ENCODE peak calls at places on chromosomes 11 and 22, in seven cellular contexts. E is neuronal stem cell, B is H9, S is H1, V is mesendoderm, G is trophoblast cell, C is mesenchymal stem cell. L is an unnamed sample.

GRCh38 chr11:59523541-59523940 is 12.2 kb downstream of the OR4D9 start:
- DNase-seq in C (no peak), B (no peak), G (no peak), S (no peak), E (no peak), V (peak), L (no peak)

GRCh38 chr11:127493330-127493729 is 492.8 kb upstream of the KIRREL3 start:
- DNase-seq in B (no peak), E (no peak), C (peak), G (no peak), V (peak), S (no peak), L (peak)

GRCh38 chr11:121389651-121390050 is 62.5 kb upstream of the SORL1 start:
- DNase-seq in S (no peak), C (no peak), G (no peak), V (peak), B (peak), E (peak), L (no peak)

GRCh38 chr11:131737357-131737756 is 366.9 kb downstream of the NTM start:
- DNase-seq in S (no peak), B (no peak), V (no peak), G (no peak), C (no peak), E (no peak), L (no peak)

GRCh38 chr11:120259241-120259640 is 19.3 kb downstream of the POU2F3 start:
- DNase-seq in B (no peak), S (no peak), C (no peak), V (no peak), E (no peak), G (no peak), L (no peak)

GRCh38 chr11:71341596-71341995 is 89.2 kb upstream of the SHANK2 start:
- DNase-seq in B (no peak), V (no peak), E (no peak), C (no peak), S (no peak), G (no peak), L (no peak)

GRCh38 chr11:67160872-67161783 is 42.1 kb downstream of the KDM2A start:
- DNase-seq in S (no peak), B (no peak), E (no peak), V (peak), C (no peak), G (no peak), L (peak)

GRCh38 chr11:78205256-78205655 is 16.5 kb downstream of the USP35 start:
- DNase-seq in V (no peak), G (no peak), C (no peak), S (no peak), B (no peak), E (no peak), L (no peak)

GRCh38 chr11:36449566-36450390 is 60.3 kb downstream of the TRAF6 start:
- DNase-seq in B (peak), E (no peak), V (no peak), S (no peak), G (no peak), C (peak), L (no peak)

GRCh38 chr11:95104121-95104830 is 14.6 kb downstream of the ENDOD1 start:
- DNase-seq in G (no peak), B (no peak), C (no peak), S (no peak), V (no peak), E (no peak), L (no peak)

GRCh38 chr22:19659805-19660345 is 54.4 kb upstream of the SEPTIN5 start:
- DNase-seq in E (no peak), G (no peak), C (no peak), S (no peak), V (no peak), B (no peak), L (no peak)

GRCh38 chr11:9990221-9990973 is 303.6 kb downstream of the SBF2 start:
- DNase-seq in S (no peak), G (no peak), V (peak), E (no peak), C (peak), B (no peak), L (peak)

GRCh38 chr22:47194476-47195155 is 432.2 kb downstream of the TBC1D22A start:
- DNase-seq in G (no peak), V (no peak), S (no peak), B (no peak), C (no peak), E (no peak), L (no peak)

GRCh38 chr11:71252434-71252781 is at the start of gene SHANK2:
- DNase-seq in V (peak), E (no peak), B (peak), G (peak), C (no peak), S (peak), L (no peak)

DNA sequence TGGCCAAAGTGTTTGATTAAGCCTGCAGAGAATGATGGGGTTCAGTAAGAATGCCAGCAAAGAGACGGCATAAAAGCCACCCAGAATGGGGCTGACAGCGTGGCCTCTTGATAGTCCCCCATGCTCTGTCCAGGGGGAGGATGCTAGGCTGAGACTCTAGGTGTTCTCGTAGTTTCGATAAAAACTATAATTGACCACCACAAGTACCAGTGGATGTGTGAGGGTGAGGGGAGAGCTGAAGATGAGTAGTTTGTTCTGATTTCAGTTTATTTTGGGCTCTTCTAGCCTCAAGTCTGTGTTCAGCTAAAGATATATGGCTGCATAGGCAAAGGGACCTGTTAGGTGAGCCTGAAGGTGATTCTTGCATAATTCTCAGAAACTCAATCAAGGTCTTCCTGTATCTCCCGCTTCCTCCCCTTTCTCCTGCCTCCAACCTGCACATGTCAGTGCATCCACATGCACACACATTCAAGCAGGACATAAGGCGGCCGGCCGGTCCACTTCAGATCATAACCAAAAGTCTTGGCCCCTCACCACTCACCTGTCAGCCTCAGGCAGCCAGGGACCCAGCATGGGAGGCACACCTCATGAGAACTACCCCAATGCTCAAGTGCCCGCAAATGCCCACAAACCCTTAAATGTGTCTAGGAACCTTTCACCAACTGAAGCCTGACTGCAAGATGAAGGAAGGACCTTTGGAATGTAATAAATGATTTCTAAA is 31.2 kb downstream of the FLI1 start:
- DNase-seq in B (no peak), G (no peak), S (no peak), E (no peak), C (no peak), V (no peak), L (no peak)
- H3K23ac ChIP-seq in B (no peak), G (no peak), S (no peak), E (no peak), C (no peak), V (no peak), L (no peak)

GRCh38 chr11:4074266-4074665 is 20.3 kb upstream of the RRM1 start:
- DNase-seq in B (no peak), G (no peak), C (no peak), V (no peak), E (no peak), S (no peak), L (no peak)

GRCh38 chr11:4071828-4072421 is 22.7 kb upstream of the RRM1 start:
- DNase-seq in S (no peak), C (peak), B (no peak), V (peak), E (peak), G (no peak), L (no peak)

GRCh38 chr11:4071325-4071724 is 23.3 kb upstream of the RRM1 start:
- DNase-seq in G (no peak), E (no peak), S (no peak), B (no peak), C (no peak), V (no peak), L (no peak)

GRCh38 chr11:4068962-4069361 is 25.6 kb upstream of the RRM1 start:
- DNase-seq in C (no peak), S (no peak), G (no peak), E (no peak), V (no peak), B (no peak), L (no peak)

DNA sequence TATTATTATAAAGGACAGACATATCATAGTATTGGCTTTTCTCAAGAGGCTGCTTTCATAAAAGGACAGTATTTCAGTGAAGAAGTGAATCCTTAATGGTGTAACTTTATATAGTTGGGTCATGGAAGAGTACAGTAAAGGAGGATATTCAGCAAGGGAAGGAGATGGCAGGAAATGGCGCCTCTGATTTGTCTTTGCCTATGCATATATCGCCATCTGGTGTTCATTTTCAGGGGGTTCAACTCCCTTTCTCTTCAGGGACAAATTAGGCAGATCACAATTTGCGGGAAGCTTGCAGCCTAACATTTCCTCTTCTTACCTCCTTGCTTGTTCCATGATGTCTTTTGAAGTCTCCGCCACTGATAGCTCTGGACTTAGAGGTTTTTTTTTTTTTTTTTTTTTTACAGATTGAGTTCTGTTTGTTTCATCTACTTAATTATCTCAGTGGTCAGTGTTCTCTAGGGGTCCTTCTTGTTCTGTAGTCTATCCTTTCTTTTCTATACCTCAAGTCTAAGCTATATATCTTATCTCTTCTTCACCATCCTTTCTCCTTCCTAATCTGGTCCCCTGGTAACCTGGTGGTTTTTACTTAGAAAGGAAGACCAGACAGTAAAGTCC is 21.8 kb upstream of the RRM1 start:
- DNase-seq in G (peak), V (peak), C (peak), B (peak), S (no peak), E (peak), L (peak)
- H3K23ac ChIP-seq in G (no peak), V (no peak), C (no peak), B (no peak), S (no peak), E (no peak), L (no peak)

GRCh38 chr11:86802146-86802545 is 1.8 kb downstream of the PRSS23 start:
- DNase-seq in G (no peak), B (no peak), S (no peak), V (no peak), E (no peak), C (no peak), L (no peak)

GRCh38 chr11:86799680-86800075 is 664 bp upstream of the PRSS23 start:
- DNase-seq in E (no peak), S (no peak), G (no peak), B (peak), C (peak), V (peak), L (no peak)

GRCh38 chr11:86798988-86799387 is 1.4 kb upstream of the PRSS23 start:
- DNase-seq in E (no peak), G (no peak), C (peak), B (no peak), S (no peak), V (peak), L (peak)

GRCh38 chr11:86800956-86801264 is 568 bp downstream of the PRSS23 start:
- DNase-seq in V (no peak), C (no peak), E (no peak), S (no peak), G (no peak), B (no peak), L (no peak)

DNA sequence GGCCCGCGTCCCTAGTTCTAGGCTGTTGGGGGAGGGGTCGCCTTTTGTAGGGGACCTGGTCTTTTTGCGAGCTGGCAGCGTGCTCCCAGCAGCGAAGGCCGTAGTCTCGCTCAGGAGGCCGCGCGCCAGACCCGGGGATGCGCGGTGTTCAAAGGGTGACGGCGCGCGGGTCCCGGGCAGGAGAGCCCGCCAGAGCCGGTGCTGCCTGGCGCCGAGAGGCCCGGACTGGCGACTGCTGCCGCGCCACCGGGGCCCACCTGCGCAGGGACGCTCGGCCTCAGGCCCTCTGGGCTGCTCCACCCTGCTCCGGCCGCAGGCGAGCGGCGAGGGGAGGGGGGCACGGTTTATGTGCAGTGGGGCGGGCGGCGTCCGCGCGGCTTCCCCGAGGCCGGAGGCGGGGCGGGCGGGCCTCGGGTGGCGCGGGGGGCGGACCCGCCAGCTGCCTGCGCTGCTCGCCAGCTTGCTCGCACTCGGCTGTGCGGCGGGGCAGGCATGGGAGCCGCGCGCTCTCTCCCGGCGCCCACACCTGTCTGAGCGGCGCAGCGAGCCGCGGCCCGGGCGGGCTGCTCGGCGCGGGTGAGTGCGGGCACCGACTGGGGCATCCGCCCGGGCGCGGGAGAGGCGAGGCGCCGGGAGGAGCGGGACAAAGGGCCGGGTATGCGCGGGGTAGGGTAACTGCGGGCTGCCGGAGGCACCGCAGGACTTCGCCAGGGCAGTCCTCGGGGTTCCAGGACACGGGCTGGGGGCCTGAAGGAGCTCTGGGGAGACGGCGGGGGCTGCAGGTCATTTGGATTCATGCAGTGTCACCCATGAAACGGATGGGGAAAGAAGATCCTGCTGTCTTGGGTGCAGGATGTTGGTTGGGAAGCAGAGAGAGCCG is at the start of gene PRSS23:
- DNase-seq in V (peak), G (peak), S (peak), E (peak), C (peak), B (peak), L (peak)
- H3K23ac ChIP-seq in V (no peak), G (no peak), S (no peak), E (peak), C (peak), B (no peak), L (peak)

GRCh38 chr11:12761029-12761428 is 86.8 kb downstream of the TEAD1 start:
- DNase-seq in V (no peak), E (no peak), S (no peak), G (no peak), C (peak), B (no peak), L (peak)
- H3K23ac ChIP-seq in V (no peak), E (no peak), S (no peak), G (no peak), C (no peak), B (no peak), L (no peak)

GRCh38 chr11:30826911-30827310 is 240.8 kb upstream of the MPPED2 start:
- DNase-seq in S (no peak), C (no peak), V (no peak), B (no peak), E (no peak), G (no peak), L (no peak)
- H3K23ac ChIP-seq in S (no peak), C (no peak), V (no peak), B (no peak), E (no peak), G (no peak), L (no peak)

DNA sequence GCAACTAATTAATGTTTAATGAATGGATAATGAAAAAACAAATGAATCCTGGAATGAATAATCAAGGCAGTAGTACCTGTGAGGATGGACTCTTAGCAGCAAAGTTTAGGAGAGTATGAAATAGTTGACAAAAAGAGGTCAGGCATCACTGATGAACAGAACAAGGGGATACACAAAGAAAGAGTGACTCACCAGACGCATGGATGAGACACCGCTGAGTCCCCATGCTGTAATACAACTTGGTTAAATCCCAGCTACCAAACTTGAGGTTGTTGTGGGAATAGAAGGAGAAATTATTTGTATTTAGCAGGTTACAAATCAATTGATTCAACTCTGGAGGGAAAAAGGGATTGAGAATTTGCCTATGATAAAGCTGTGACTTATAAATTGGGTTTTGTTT is 976.9 kb upstream of the TENM4 start:
- DNase-seq in B (no peak), G (no peak), S (no peak), C (no peak), V (no peak), E (no peak), L (no peak)
- H3K23ac ChIP-seq in B (no peak), G (no peak), S (no peak), C (no peak), V (no peak), E (no peak), L (no peak)

GRCh38 chr11:1211838-1212237 is 11.0 kb upstream of the MUC5B start:
- DNase-seq in B (no peak), V (no peak), E (no peak), G (no peak), S (no peak), C (no peak), L (no peak)
- H3K23ac ChIP-seq in B (no peak), V (no peak), E (no peak), G (no peak), S (no peak), C (no peak), L (no peak)

DNA sequence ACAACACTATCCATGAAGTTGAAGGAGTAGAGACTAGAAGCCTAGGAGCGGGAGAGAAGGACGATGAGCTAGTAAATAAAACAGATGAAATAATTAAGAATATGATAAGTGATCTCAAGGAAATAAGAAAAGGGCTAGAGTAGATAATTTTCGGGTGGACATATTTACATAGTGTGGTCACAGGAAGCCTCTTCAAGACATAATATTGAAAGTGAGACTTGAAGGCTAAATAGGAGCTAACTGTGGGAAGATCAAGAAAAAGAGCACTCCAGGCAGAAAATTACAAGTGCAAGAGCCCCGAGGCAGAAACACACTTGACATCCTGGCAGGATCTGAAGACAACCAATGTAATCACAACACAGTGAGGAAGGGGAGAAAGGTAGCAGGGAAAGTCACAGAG is 11.9 kb upstream of the PPFIBP2 start:
- DNase-seq in V (no peak), C (no peak), S (no peak), B (no peak), G (no peak), E (no peak), L (no peak)
- H3K23ac ChIP-seq in V (no peak), C (no peak), S (no peak), B (no peak), G (no peak), E (no peak), L (no peak)

DNA sequence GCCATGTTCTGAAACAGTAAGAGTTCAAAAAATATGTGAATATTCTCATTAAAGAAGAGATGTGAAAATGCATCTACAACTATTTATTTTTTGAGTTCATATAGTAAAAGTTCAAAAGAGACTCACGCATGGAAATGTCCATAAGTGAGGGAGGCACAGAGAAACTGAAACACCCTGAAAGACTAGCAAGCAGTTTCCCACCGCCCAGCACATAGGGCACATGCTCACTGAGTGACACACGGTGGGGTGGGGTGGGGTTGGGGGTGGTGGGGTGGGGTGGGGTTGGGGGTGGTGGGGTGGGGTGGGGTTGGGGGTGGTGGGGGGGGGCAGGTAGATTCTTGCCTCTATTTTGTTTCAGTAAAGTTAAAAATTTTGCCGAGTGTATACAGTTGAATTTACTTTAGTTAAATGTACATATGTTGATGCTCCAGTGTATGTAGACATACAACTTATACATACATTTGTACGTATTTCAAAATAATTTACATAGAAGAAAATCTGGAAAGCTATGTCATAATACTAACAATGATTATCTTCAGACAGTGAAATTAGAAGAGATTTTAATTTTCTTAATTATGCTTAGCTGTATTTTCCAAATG is 6.3 kb downstream of the CCDC34 start:
- DNase-seq in C (no peak), E (no peak), V (no peak), B (no peak), G (no peak), S (no peak), L (no peak)
- H3K23ac ChIP-seq in C (no peak), E (no peak), V (no peak), B (no peak), G (no peak), S (no peak), L (no peak)

L was measured in IMR-90.